ENCODE peak calls at places on chromosomes 12 and 14, in ten cellular contexts. Z, B, W, O, Y, D, N, I, F and M are unnamed samples.

GRCh38 chr14:88791629-88792571 is 853 bp downstream of the EML5 start:
- DNase-seq in O (peak), N (no peak), B (no peak), Z (peak), D (peak), Y (peak), W (no peak), I (peak), F (no peak), M (no peak)

GRCh38 chr12:13210543-13211190 is 14.1 kb downstream of the EMP1 start:
- DNase-seq in F (no peak), B (no peak), D (no peak), W (no peak), N (no peak), Z (no peak), O (no peak), Y (no peak), I (no peak), M (no peak)

GRCh38 chr12:79524507-79525148 is 166.1 kb downstream of the PAWR start:
- DNase-seq in F (no peak), N (no peak), Y (no peak), D (peak), I (no peak), W (no peak), Z (no peak), B (peak), O (no peak), M (no peak)

GRCh38 chr12:51520576-51521325 is 70.3 kb upstream of the SCN8A start:
- DNase-seq in F (no peak), I (peak), N (no peak), D (no peak), O (no peak), W (no peak), Y (no peak), B (no peak), Z (no peak), M (no peak)

GRCh38 chr14:24952851-24953666 is 96.9 kb downstream of the STXBP6 start:
- DNase-seq in D (no peak), W (no peak), Z (no peak), F (no peak), O (peak), Y (no peak), N (no peak), I (peak), B (peak), M (no peak)

GRCh38 chr14:100825691-100826331 is at the start of gene MEG3:
- DNase-seq in Y (peak), Z (peak), O (no peak), I (no peak), B (peak), N (no peak), W (no peak), D (peak), F (peak), M (no peak)

GRCh38 chr14:49621114-49621881 is 699 bp downstream of the MGAT2 start:
- DNase-seq in O (peak), I (peak), B (peak), W (peak), F (no peak), Y (peak), Z (peak), N (no peak), D (peak), M (peak)

GRCh38 chr12:67655829-67656614 is 7.5 kb downstream of the DYRK2 start:
- DNase-seq in N (no peak), D (no peak), W (no peak), Y (no peak), F (no peak), B (no peak), Z (no peak), I (no peak), O (no peak), M (no peak)

GRCh38 chr14:94355191-94355794 is 32.2 kb upstream of the SERPINA6 start:
- DNase-seq in W (no peak), Y (peak), B (peak), Z (peak), I (peak), F (peak), O (peak), N (no peak), D (peak), M (peak)

GRCh38 chr12:89815225-89815624 is 106.6 kb upstream of the ATP2B1 start:
- DNase-seq in D (no peak), Y (no peak), B (no peak), I (no peak), N (no peak), Z (no peak), F (no peak), O (no peak), W (no peak), M (no peak)

GRCh38 chr12:108728820-108729611 is 2.3 kb downstream of the CORO1C start:
- DNase-seq in O (no peak), W (no peak), I (no peak), F (peak), D (peak), B (no peak), N (no peak), Z (no peak), Y (no peak), M (no peak)

GRCh38 chr12:93325855-93326254 is 51.9 kb upstream of the NUDT4 start:
- DNase-seq in Z (no peak), O (no peak), I (no peak), N (no peak), W (peak), B (no peak), D (peak), Y (no peak), F (peak), M (no peak)

GRCh38 chr14:81235096-81235495 is 14.3 kb upstream of the GTF2A1 start:
- DNase-seq in Z (no peak), O (no peak), B (no peak), Y (no peak), N (no peak), I (no peak), W (no peak), D (no peak), F (no peak), M (no peak)

GRCh38 chr12:130663510-130663909 is 52.6 kb downstream of the RIMBP2 start:
- DNase-seq in F (no peak), Z (no peak), B (no peak), W (no peak), Y (no peak), I (no peak), O (no peak), N (no peak), D (no peak), M (no peak)

GRCh38 chr14:24394275-24394674 is 4.5 kb upstream of the NYNRIN start:
- DNase-seq in W (no peak), Z (no peak), Y (no peak), B (peak), N (no peak), F (no peak), D (no peak), I (no peak), O (no peak), M (no peak)

GRCh38 chr12:42140901-42141300 is 3.8 kb downstream of the GXYLT1 start:
- DNase-seq in N (no peak), Z (no peak), W (peak), Y (no peak), B (no peak), D (peak), O (no peak), F (peak), I (no peak), M (no peak)

GRCh38 chr12:121290410-121290809 is 6.1 kb downstream of the CAMKK2 start:
- DNase-seq in Y (no peak), F (no peak), B (no peak), D (no peak), O (no peak), I (no peak), Z (no peak), W (no peak), N (no peak), M (no peak)

GRCh38 chr14:58280954-58281787 is 17.2 kb upstream of the ARID4A start:
- DNase-seq in N (no peak), O (no peak), W (peak), Y (no peak), I (no peak), F (peak), D (peak), Z (peak), B (peak), M (no peak)

GRCh38 chr14:57262117-57262516 is 6.6 kb downstream of the EXOC5 start:
- DNase-seq in O (no peak), Y (no peak), N (no peak), F (no peak), B (no peak), D (no peak), W (no peak), I (no peak), Z (no peak), M (no peak)
- TF ChIP-seq CTCF in O (no peak), Y (no peak), N (no peak), F (no peak), B (no peak), D (no peak), W (no peak), I (no peak), Z (no peak), M (no peak)

DNA sequence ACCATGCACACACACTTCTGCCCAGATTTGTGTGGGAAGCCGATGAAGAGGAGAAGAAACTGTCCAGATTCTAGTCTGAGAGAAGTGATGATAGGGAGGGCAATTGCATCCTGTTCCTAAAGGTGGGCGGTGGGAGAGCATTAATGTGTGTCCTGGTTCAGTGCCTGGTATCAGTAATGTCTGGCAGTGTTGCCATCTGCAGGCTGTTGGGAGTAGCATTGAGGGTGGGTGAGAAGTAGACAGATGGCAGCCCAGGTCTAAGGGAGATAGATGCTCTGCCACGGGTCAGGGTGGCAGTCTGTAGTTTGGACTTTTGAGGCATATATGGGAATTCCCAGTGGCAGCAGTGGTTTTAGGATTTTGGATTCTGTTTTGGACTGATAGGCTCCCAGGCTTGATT is 156.4 kb downstream of the ETNK1 start:
- DNase-seq in Z (no peak), Y (no peak), F (no peak), W (no peak), B (no peak), O (no peak), I (no peak), D (no peak), N (no peak), M (no peak)
- TF ChIP-seq CTCF in Z (no peak), Y (no peak), F (no peak), W (no peak), B (no peak), O (no peak), I (no peak), D (no peak), N (no peak), M (no peak)

DNA sequence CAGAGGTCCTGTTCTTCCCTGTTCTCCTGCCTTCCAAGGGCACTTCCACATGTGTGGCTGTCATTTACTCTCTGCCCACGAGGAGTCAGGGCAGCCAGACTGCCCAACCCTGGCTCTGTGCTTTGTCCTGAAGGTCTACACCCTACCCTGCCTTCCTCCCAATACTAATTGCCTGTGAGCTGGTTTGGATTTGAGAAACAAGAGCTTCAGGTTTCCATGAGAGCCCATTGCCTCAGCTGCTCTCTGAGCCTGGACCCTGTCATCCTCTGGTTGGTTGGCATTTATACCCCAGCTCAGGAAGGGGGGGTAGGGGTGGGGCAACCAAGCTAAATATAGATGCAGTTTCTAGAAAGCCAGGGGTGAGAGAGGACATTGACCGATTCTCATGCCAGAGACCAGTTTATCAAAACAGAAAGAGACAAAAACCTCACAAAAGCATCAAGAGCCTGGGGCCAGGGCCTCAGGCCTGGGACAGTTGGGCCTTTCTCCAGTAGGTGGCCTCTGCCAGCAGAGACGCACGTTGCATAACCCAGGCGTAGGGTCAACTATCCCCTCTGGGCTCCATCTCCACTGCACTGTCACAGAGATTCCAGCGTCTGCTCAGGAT is 34.5 kb downstream of the VDR start:
- DNase-seq in W (peak), N (no peak), Y (peak), I (peak), Z (peak), B (no peak), F (no peak), D (no peak), O (peak), M (no peak)
- TF ChIP-seq CTCF in W (peak), N (no peak), Y (no peak), I (peak), Z (peak), B (peak), F (peak), D (peak), O (peak), M (peak)

GRCh38 chr12:5073838-5074237 is 30.2 kb downstream of the KCNA5 start:
- DNase-seq in O (no peak), Z (no peak), D (no peak), B (peak), W (no peak), I (peak), N (no peak), F (no peak), Y (no peak), M (no peak)
- TF ChIP-seq CTCF in O (peak), Z (no peak), D (peak), B (peak), W (no peak), I (no peak), N (no peak), F (peak), Y (no peak), M (peak)

GRCh38 chr12:96120359-96121100 is 73.6 kb upstream of the ELK3 start:
- DNase-seq in N (no peak), B (no peak), W (no peak), Y (peak), F (no peak), Z (peak), D (peak), I (peak), O (no peak), M (no peak)
- TF ChIP-seq CTCF in N (no peak), B (no peak), W (no peak), Y (no peak), F (no peak), Z (no peak), D (no peak), I (no peak), O (no peak), M (no peak)

GRCh38 chr12:14825256-14825655 is 11.3 kb upstream of the SMCO3 start:
- DNase-seq in O (no peak), W (no peak), Y (no peak), D (no peak), N (no peak), I (no peak), B (no peak), F (no peak), Z (no peak), M (no peak)
- TF ChIP-seq CTCF in O (no peak), W (no peak), Y (no peak), D (no peak), N (no peak), I (no peak), B (no peak), F (no peak), Z (no peak), M (no peak)

GRCh38 chr14:37591941-37592287 is 3.1 kb downstream of the FOXA1 start:
- DNase-seq in B (no peak), I (peak), Y (no peak), O (no peak), Z (peak), N (no peak), W (no peak), F (no peak), D (no peak), M (no peak)
- TF ChIP-seq CTCF in B (peak), I (no peak), Y (no peak), O (no peak), Z (no peak), N (no peak), W (no peak), F (no peak), D (no peak), M (no peak)

DNA sequence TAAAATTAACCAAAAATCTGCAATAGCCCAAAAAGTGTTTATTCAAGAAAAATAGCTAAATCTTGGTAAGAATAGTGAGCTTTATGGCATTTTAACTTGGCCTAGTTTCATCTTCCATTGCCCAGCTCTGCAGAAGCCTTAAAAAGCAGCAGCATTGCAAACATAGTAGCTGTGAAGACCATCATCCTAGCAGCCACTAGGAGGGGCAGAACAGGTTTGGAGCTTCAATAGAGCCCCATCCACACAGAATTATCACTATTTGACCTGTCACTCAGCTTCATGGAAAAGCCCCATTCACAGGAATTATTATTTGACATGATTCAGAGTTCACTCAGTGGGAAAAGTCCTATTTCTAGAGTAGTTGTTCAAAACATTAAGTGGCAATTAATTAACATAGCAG is 7.3 kb downstream of the CLEC14A start:
- DNase-seq in F (no peak), W (peak), I (no peak), O (no peak), D (no peak), Y (no peak), B (peak), N (no peak), Z (no peak), M (no peak)
- TF ChIP-seq CTCF in F (peak), W (no peak), I (no peak), O (peak), D (peak), Y (no peak), B (peak), N (no peak), Z (no peak), M (no peak)